ENCODE peak calls at places on chromosomes 1 and 21, in ten cellular contexts. B is activated CD4-positive, alpha-beta T cell treated with anti-CD3 and anti-CD28 coated beads, Interleukin-2, amount 10 ng/mL, durations not matched to agents 7 days and 5 days; C is SW 1271; H is Ammon's horn; M is cerebellar nuclear complex; S is stimulated activated CD4-positive, alpha-beta T cell treated with anti-CD3 and anti-CD28 coated beads, TNF-alpha, amount 100 ng/mL, for 1 hour; Z is adipocyte; R is left ventricle myocardium superior; G is H9; F is left kidney. O is an unnamed sample.

GRCh38 chr1:14757260-14757625 is 158.8 kb downstream of the KAZN start:
- DNase-seq in B (no peak), H (no peak), R (no peak), F (no peak), Z (no peak), G (no peak), C (no peak), S (no peak), M (no peak), O (no peak)

GRCh38 chr1:3658231-3658615 is 5.9 kb downstream of the TP73 start:
- DNase-seq in H (no peak), R (no peak), G (no peak), B (no peak), M (no peak), Z (no peak), S (no peak), F (peak), C (no peak), O (no peak)

GRCh38 chr1:212055333-212055732 is 19.8 kb downstream of the DTL start:
- DNase-seq in F (no peak), R (no peak), H (no peak), C (no peak), B (no peak), S (no peak), G (no peak), M (no peak), Z (no peak), O (no peak)

GRCh38 chr21:14875186-14875585 is 189.6 kb downstream of the NRIP1 start:
- DNase-seq in M (no peak), S (no peak), C (no peak), G (no peak), R (no peak), Z (no peak), H (no peak), F (no peak), B (no peak), O (no peak)

GRCh38 chr1:245960171-245960570 is 546.9 kb downstream of the SMYD3 start:
- DNase-seq in M (no peak), F (no peak), S (no peak), H (no peak), B (no peak), R (no peak), Z (no peak), G (no peak), C (no peak), O (no peak)

GRCh38 chr1:161013591-161014513 is 7.1 kb downstream of the F11R start:
- DNase-seq in H (peak), R (peak), S (no peak), F (peak), B (peak), G (peak), C (peak), Z (peak), M (no peak), O (no peak)

GRCh38 chr1:94025383-94026340 is 95.3 kb downstream of the ABCA4 start:
- DNase-seq in Z (peak), S (no peak), G (no peak), H (peak), C (peak), M (no peak), B (no peak), R (no peak), F (peak), O (no peak)

GRCh38 chr1:67785847-67786753 is 47.2 kb downstream of the GNG12 start:
- DNase-seq in B (no peak), M (no peak), H (no peak), F (no peak), C (no peak), R (no peak), Z (no peak), G (no peak), S (no peak), O (no peak)

GRCh38 chr21:24727803-24728425 is 879.4 kb downstream of the MRPL39 start:
- DNase-seq in Z (no peak), M (no peak), G (no peak), S (no peak), R (no peak), F (peak), H (no peak), C (no peak), B (no peak), O (no peak)

GRCh38 chr1:31645274-31645568 is 545 bp upstream of the PEF1 start:
- DNase-seq in R (peak), F (no peak), B (no peak), Z (no peak), G (no peak), C (no peak), H (no peak), S (no peak), M (no peak), O (no peak)

GRCh38 chr21:22791986-22792560 is 1793.9 kb downstream of the NCAM2 start:
- DNase-seq in C (peak), M (no peak), G (no peak), B (peak), S (no peak), H (peak), Z (peak), F (peak), R (no peak), O (no peak)

GRCh38 chr1:246067432-246068021 is 439.6 kb downstream of the SMYD3 start:
- DNase-seq in C (no peak), B (no peak), H (peak), R (no peak), S (no peak), G (no peak), Z (peak), M (no peak), F (peak), O (no peak)

GRCh38 chr1:61358770-61359455 is 276.6 kb downstream of the NFIA start:
- DNase-seq in Z (peak), S (no peak), C (no peak), G (no peak), B (no peak), F (no peak), H (no peak), M (no peak), R (no peak), O (no peak)

GRCh38 chr1:31244326-31244725 is 4.6 kb upstream of the NKAIN1 start:
- DNase-seq in F (no peak), M (no peak), C (no peak), S (no peak), Z (no peak), R (no peak), G (no peak), B (no peak), H (no peak), O (no peak)

GRCh38 chr1:202090994-202091393 is 31.7 kb upstream of the GPR37L1 start:
- DNase-seq in Z (no peak), C (no peak), B (no peak), F (no peak), R (no peak), G (no peak), M (no peak), S (no peak), H (no peak), O (no peak)

O was measured in NCI-H1048.